ENCODE peak calls at places on chromosomes 7 and 10, in ten cellular contexts. F, V, T, H, G, U, E, R, M and Y are unnamed samples.

GRCh38 chr7:56009695-56010094 is 41.5 kb downstream of the PSPH start:
- DNase-seq in G (no peak), T (peak), E (no peak), M (no peak), F (peak), R (no peak), H (peak), V (no peak), U (peak), Y (no peak)

GRCh38 chr7:43462836-43463235 is 120.1 kb upstream of the STK17A start:
- DNase-seq in F (no peak), M (no peak), V (no peak), U (no peak), G (no peak), E (no peak), R (no peak), H (no peak), T (no peak), Y (no peak)

GRCh38 chr10:121624778-121625330 is 26.6 kb upstream of the FGFR2 start:
- DNase-seq in E (no peak), G (no peak), V (no peak), R (no peak), T (no peak), M (no peak), F (no peak), U (no peak), H (no peak), Y (no peak)

GRCh38 chr10:78794736-78795455 is 273.9 kb upstream of the ZMIZ1 start:
- DNase-seq in H (no peak), V (no peak), M (no peak), E (no peak), G (no peak), T (no peak), U (no peak), F (no peak), R (no peak), Y (no peak)

GRCh38 chr7:155206286-155207020 is 91.2 kb upstream of the INSIG1 start:
- DNase-seq in F (no peak), R (peak), U (no peak), G (peak), V (peak), E (peak), M (peak), H (peak), T (no peak), Y (no peak)

GRCh38 chr10:62050941-62051433 is 149.5 kb downstream of the ARID5B start:
- DNase-seq in M (peak), R (no peak), V (peak), E (peak), H (peak), U (peak), G (peak), T (no peak), F (no peak), Y (no peak)

GRCh38 chr7:100793806-100794660 is 33.3 kb downstream of the EPHB4 start:
- DNase-seq in U (no peak), R (no peak), E (no peak), H (peak), M (no peak), F (no peak), G (no peak), V (no peak), T (no peak), Y (no peak)

GRCh38 chr7:105932835-105933477 is 30.1 kb upstream of the CDHR3 start:
- DNase-seq in M (no peak), T (no peak), U (peak), H (peak), R (no peak), E (no peak), F (no peak), V (no peak), G (no peak), Y (no peak)

GRCh38 chr7:3028071-3028766 is 15.4 kb downstream of the CARD11 start:
- DNase-seq in V (peak), F (no peak), H (peak), R (no peak), T (peak), M (no peak), U (no peak), E (peak), G (peak), Y (no peak)

GRCh38 chr10:114043532-114044250 is at the start of gene ADRB1:
- DNase-seq in G (peak), E (peak), F (peak), H (peak), R (no peak), M (peak), V (peak), U (peak), T (peak), Y (peak)

GRCh38 chr7:27873981-27874957 is 134.3 kb downstream of the TAX1BP1 start:
- DNase-seq in E (peak), G (no peak), T (peak), R (no peak), M (no peak), H (peak), V (no peak), U (peak), F (peak), Y (no peak)

GRCh38 chr10:126373982-126374381 is 14.3 kb downstream of the ADAM12 start:
- DNase-seq in F (no peak), T (no peak), E (no peak), H (no peak), R (no peak), V (no peak), U (no peak), G (no peak), M (no peak), Y (no peak)

GRCh38 chr7:144018065-144018464 is 17.9 kb downstream of the OR6B1 start:
- DNase-seq in U (no peak), V (no peak), T (no peak), G (no peak), H (no peak), M (no peak), R (no peak), E (no peak), F (no peak), Y (no peak)

GRCh38 chr10:80552151-80552646 is 14.5 kb downstream of the SH2D4B start:
- DNase-seq in F (no peak), U (no peak), E (no peak), R (no peak), V (no peak), G (no peak), T (peak), H (no peak), M (no peak), Y (no peak)

GRCh38 chr7:17206354-17206905 is 92.0 kb upstream of the AHR start:
- DNase-seq in H (no peak), R (no peak), E (no peak), F (no peak), M (peak), G (no peak), V (no peak), U (no peak), T (no peak), Y (no peak)

GRCh38 chr7:142894112-142894835 is 8.7 kb upstream of the TRPV6 start:
- DNase-seq in F (no peak), H (no peak), R (no peak), M (no peak), E (no peak), G (no peak), T (no peak), U (no peak), V (no peak), Y (peak)

GRCh38 chr7:141043621-141044020 is 28.9 kb upstream of the MRPS33 start:
- DNase-seq in T (no peak), M (no peak), U (no peak), F (no peak), G (no peak), E (no peak), V (no peak), R (no peak), H (no peak), Y (no peak)

GRCh38 chr7:16741676-16742075 is 11.9 kb upstream of the TSPAN13 start:
- DNase-seq in T (no peak), H (peak), E (no peak), R (no peak), M (no peak), F (no peak), G (no peak), U (no peak), V (no peak), Y (no peak)

GRCh38 chr10:106904209-106904608 is 260.3 kb downstream of the SORCS1 start:
- DNase-seq in F (no peak), T (no peak), U (no peak), V (no peak), H (no peak), E (no peak), G (no peak), R (no peak), M (no peak), Y (no peak)

GRCh38 chr7:99079104-99079503 is 64.8 kb downstream of the SMURF1 start:
- DNase-seq in G (no peak), F (no peak), U (no peak), V (peak), T (no peak), H (no peak), M (no peak), R (no peak), E (no peak), Y (no peak)

GRCh38 chr7:151704969-151705743 is 171.8 kb downstream of the PRKAG2 start:
- DNase-seq in E (no peak), V (no peak), T (no peak), U (no peak), M (peak), R (no peak), G (no peak), F (no peak), H (no peak), Y (peak)

GRCh38 chr10:91762878-91763277 is 35.3 kb upstream of the TNKS2 start:
- DNase-seq in H (no peak), E (no peak), G (no peak), V (no peak), M (no peak), R (no peak), U (no peak), T (no peak), F (no peak), Y (no peak)

GRCh38 chr10:116270691-116271592 is 2.1 kb downstream of the GFRA1 start:
- DNase-seq in T (no peak), H (no peak), U (no peak), G (no peak), M (no peak), V (no peak), F (no peak), R (no peak), E (peak), Y (peak)

GRCh38 chr7:155214328-155214986 is 83.2 kb upstream of the INSIG1 start:
- DNase-seq in M (peak), E (peak), U (no peak), V (no peak), R (no peak), T (peak), G (no peak), H (no peak), F (no peak), Y (no peak)

GRCh38 chr10:119652361-119652760 is 1.2 kb downstream of the BAG3 start:
- DNase-seq in G (no peak), H (peak), U (peak), F (peak), R (peak), T (no peak), E (no peak), M (peak), V (peak), Y (no peak)

GRCh38 chr10:11782793-11783557 is 40.2 kb upstream of the PROSER2 start:
- DNase-seq in T (no peak), F (no peak), M (peak), V (peak), E (peak), U (peak), G (no peak), H (peak), R (peak), Y (no peak)

GRCh38 chr7:29297194-29297890 is 102.8 kb downstream of the CHN2 start:
- DNase-seq in T (no peak), H (no peak), E (no peak), M (peak), V (peak), G (no peak), U (no peak), F (no peak), R (no peak), Y (peak)

GRCh38 chr7:68730194-68730593 is 868.1 kb upstream of the AUTS2 start:
- DNase-seq in M (no peak), V (no peak), F (no peak), R (no peak), T (no peak), H (no peak), U (no peak), G (no peak), E (no peak), Y (no peak)

GRCh38 chr10:102451105-102451969 is at the start of gene C10orf95:
- DNase-seq in V (peak), H (no peak), M (no peak), R (no peak), U (no peak), G (no peak), E (peak), F (no peak), T (peak), Y (no peak)

GRCh38 chr10:99590799-99591198 is 29.4 kb downstream of the SLC25A28 start:
- DNase-seq in F (no peak), V (no peak), E (no peak), R (no peak), G (no peak), M (no peak), U (no peak), T (no peak), H (no peak), Y (no peak)

GRCh38 chr10:103736763-103737162 is 118.6 kb downstream of the SH3PXD2A start:
- DNase-seq in U (no peak), H (no peak), F (no peak), M (peak), G (no peak), T (no peak), V (no peak), E (no peak), R (peak), Y (peak)

GRCh38 chr7:124033093-124033806 is 383 bp upstream of the TMEM229A start:
- DNase-seq in F (peak), R (no peak), T (peak), U (peak), G (no peak), M (no peak), H (no peak), V (no peak), E (peak), Y (peak)

GRCh38 chr7:134444198-134444960 is 14.5 kb downstream of the AKR1B1 start:
- DNase-seq in G (no peak), R (no peak), E (peak), H (no peak), M (no peak), F (no peak), V (no peak), U (peak), T (no peak), Y (no peak)

GRCh38 chr10:31707578-31708411 is 220.8 kb downstream of the ARHGAP12 start:
- DNase-seq in V (peak), G (peak), U (peak), R (peak), F (no peak), T (no peak), H (peak), E (peak), M (no peak), Y (peak)

GRCh38 chr7:157355784-157356511 is 19.1 kb downstream of the DNAJB6 start:
- DNase-seq in F (no peak), M (no peak), V (no peak), G (no peak), H (peak), U (no peak), E (peak), T (peak), R (no peak), Y (no peak)